ENCODE peak calls at places on chromosomes 12 and 14, in four cellular contexts. E, T, B and Q are unnamed samples.

GRCh38 chr12:92675092-92675865 is 27.5 kb upstream of the PLEKHG7 start:
- ATAC-seq in B (no peak), E (no peak), T (no peak), Q (no peak)

GRCh38 chr14:35420036-35420811 is 15.7 kb upstream of the NFKBIA start:
- ATAC-seq in E (no peak), T (no peak), B (no peak), Q (no peak)

GRCh38 chr12:93880853-93881522 is 203.8 kb downstream of the CRADD start:
- ATAC-seq in B (no peak), T (no peak), E (no peak), Q (no peak)

GRCh38 chr12:114683709-114684097 is 272 bp downstream of the TBX3 start:
- ATAC-seq in T (no peak), B (peak; percentile 4), E (no peak), Q (peak; percentile 0)

GRCh38 chr14:95058491-95058890 is 98.8 kb downstream of the DICER1 start:
- ATAC-seq in E (no peak), T (peak; percentile 29), B (no peak), Q (no peak)

GRCh38 chr14:40630471-40630870 is 976.2 kb upstream of the LRFN5 start:
- ATAC-seq in T (no peak), B (no peak), E (no peak), Q (no peak)

GRCh38 chr12:94792690-94793089 is 142.3 kb upstream of the TMCC3 start:
- ATAC-seq in B (peak; percentile 44), T (no peak), E (no peak), Q (no peak)

GRCh38 chr14:60235440-60235839 is 13.6 kb upstream of the PPM1A start:
- ATAC-seq in B (no peak), T (no peak), E (no peak), Q (no peak)

GRCh38 chr14:68369289-68369925 is 423.5 kb downstream of the ZFP36L1 start:
- ATAC-seq in E (no peak), T (no peak), B (no peak), Q (no peak)

GRCh38 chr14:105882626-105883025 is 356.2 kb downstream of the TMEM121 start:
- ATAC-seq in E (no peak), T (no peak), B (no peak), Q (no peak)

GRCh38 chr12:114025935-114026334 is 59.8 kb upstream of the RBM19 start:
- ATAC-seq in E (no peak), B (no peak), T (no peak), Q (no peak)

GRCh38 chr14:58747181-58747580 is 109.4 kb downstream of the DACT1 start:
- ATAC-seq in E (no peak), T (no peak), B (peak; percentile 71), Q (peak; percentile 75)

GRCh38 chr12:93363854-93364297 is 13.8 kb upstream of the NUDT4 start:
- ATAC-seq in T (no peak), E (no peak), B (no peak), Q (no peak)

GRCh38 chr14:91332448-91333059 is 85.1 kb downstream of the CCDC88C start:
- ATAC-seq in B (peak; percentile 71), E (no peak), T (peak; percentile 79), Q (peak; percentile 26)

GRCh38 chr12:89389755-89390661 is 37.7 kb upstream of the DUSP6 start:
- ATAC-seq in B (peak; percentile 84), T (peak; percentile 77), E (no peak), Q (peak; percentile 65)

GRCh38 chr14:68374682-68375081 is 418.2 kb downstream of the ZFP36L1 start:
- ATAC-seq in B (peak; percentile 64), T (no peak), E (no peak), Q (peak; percentile 20)

GRCh38 chr14:57831981-57832380 is 33.9 kb downstream of the SLC35F4 start:
- ATAC-seq in T (no peak), E (peak; percentile 95), B (no peak), Q (no peak)

GRCh38 chr14:104238424-104239184 is 100.2 kb downstream of the KIF26A start:
- ATAC-seq in B (no peak), T (no peak), E (no peak), Q (no peak)

GRCh38 chr14:95831041-95831440 is 45.6 kb upstream of the TUNAR start:
- ATAC-seq in B (no peak), T (no peak), E (no peak), Q (no peak)

GRCh38 chr12:62403031-62403430 is 63.6 kb upstream of the MON2 start:
- ATAC-seq in E (no peak), T (no peak), B (no peak), Q (no peak)

GRCh38 chr12:3913278-3913677 is 40.1 kb upstream of the PARP11 start:
- ATAC-seq in B (no peak), E (peak; percentile 61), T (no peak), Q (no peak)

GRCh38 chr14:37594916-37595808 is at the start of the genes FOXA1 and TTC6:
- ATAC-seq in E (peak; percentile 1), B (peak; percentile 36), T (peak; percentile 72), Q (peak; percentile 61)

GRCh38 chr12:11731042-11731357 is 81.5 kb downstream of the ETV6 start:
- ATAC-seq in E (no peak), B (no peak), T (no peak), Q (no peak)

GRCh38 chr12:116074686-116075085 is 202.8 kb downstream of the MED13L start:
- ATAC-seq in B (no peak), E (no peak), T (no peak), Q (no peak)

GRCh38 chr14:55121146-55121545 is 7.9 kb upstream of the LGALS3 start:
- ATAC-seq in B (no peak), E (no peak), T (no peak), Q (no peak)

GRCh38 chr14:55121628-55122440 is 7.2 kb upstream of the LGALS3 start:
- ATAC-seq in B (no peak), E (no peak), T (peak; percentile 75), Q (no peak)

GRCh38 chr14:55122441-55122986 is 6.5 kb upstream of the LGALS3 start:
- ATAC-seq in E (no peak), B (peak; percentile 80), T (peak; percentile 87), Q (no peak)

GRCh38 chr14:55118761-55119160 is 10.3 kb upstream of the LGALS3 start:
- ATAC-seq in E (no peak), B (no peak), T (no peak), Q (no peak)

DNA sequence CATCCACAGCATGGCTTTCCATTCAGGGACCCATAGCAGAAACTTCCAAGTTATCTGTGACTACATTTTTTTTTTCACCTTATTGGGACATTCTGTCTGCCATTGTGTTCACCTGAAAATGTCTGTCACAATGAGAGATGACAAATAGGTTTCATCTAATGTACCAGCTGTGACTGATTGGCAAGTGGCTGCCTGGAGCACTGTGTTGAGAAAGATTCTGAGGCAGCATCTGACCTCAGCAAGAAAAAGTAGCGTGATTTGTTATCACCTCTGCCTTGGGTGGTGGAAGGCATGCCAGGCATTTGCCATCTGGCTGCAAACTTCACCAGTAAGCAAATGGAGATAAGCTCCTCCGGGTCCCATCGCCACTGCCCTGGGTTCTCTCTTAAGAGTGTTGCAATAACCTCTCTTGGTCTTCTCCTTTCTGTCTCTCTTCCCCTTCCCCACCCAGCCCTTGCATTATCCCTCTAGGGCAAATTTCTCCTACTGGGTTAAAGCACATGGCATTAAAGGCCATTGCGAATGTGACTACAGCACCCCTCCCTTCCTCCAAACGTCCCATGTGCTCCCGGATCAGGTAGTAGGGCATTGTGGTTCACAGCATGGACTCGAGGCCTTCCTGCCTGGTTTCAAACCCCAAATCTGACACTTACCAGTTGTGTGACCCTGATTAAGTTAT is 8.4 kb upstream of the LGALS3 start:
- ATAC-seq in E (peak; percentile 28), T (no peak), B (no peak), Q (no peak)
- H3K4me1 ChIP-seq in E (no peaks in the 10 kb centered on the region), T (peaks cover 67% of the 10 kb centered on the region), B (peaks cover 27% of the 10 kb centered on the region), Q (no peaks in the 10 kb centered on the region)

GRCh38 chr14:100082723-100083122 is 17.5 kb downstream of the EVL start:
- ATAC-seq in T (no peak), B (no peak), E (no peak), Q (no peak)
- H3K4me1 ChIP-seq in T (no peaks in the 10 kb centered on the region), B (no peaks in the 10 kb centered on the region), E (peaks cover 4% of the 10 kb centered on the region), Q (no peaks in the 10 kb centered on the region)

GRCh38 chr14:34081126-34081575 is 130.3 kb upstream of the EGLN3 start:
- ATAC-seq in E (no peak), B (peak; percentile 49), T (peak; percentile 17), Q (no peak)
- H3K4me1 ChIP-seq in E (no peaks in the 10 kb centered on the region), B (peaks cover 9% of the 10 kb centered on the region), T (peaks cover 19% of the 10 kb centered on the region), Q (no peaks in the 10 kb centered on the region)

DNA sequence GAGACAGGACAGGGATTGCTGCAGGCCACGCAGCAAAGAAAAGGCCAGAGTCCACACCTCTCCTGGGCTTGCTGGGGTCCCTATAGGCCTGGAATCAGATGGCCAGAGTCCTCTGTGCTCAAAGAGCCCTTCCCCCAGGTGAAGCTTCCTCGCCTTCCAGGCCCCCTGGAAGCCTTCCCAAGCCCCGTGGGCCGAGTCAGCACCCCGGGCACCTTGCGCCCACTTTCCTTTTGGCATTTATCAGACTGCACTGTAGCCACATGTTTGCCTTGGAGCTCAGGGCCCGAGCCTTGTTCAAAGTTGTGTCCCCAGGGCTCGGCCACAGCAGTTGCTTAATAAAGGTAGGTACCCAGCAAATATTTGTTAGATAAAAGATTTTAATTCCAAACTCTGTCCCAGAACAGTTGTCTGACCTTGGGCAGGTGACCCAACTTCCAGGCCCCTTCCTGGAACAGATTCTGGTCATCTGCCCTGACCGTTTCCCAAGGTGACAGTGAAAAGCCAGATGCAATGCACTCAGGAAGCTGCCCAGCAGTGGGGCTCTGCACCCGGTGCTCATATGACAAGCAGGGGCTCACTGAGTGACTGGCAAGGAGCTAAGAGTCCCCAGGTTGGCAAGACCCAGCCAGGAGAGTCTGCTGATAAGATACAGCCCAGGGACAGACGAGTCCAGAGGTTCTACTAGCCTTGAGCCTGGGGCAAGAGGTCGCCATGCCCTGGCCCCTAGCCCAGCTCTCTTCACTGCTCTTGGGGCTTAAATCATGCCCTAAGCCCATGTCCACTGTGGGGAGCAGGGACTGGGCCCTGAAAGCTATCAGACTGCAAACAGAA is 81.2 kb downstream of the PITPNM2 start:
- ATAC-seq in T (peak; percentile 87), E (no peak), B (peak; percentile 39), Q (no peak)
- H3K4me1 ChIP-seq in T (peaks cover 61% of the 10 kb centered on the region), E (no peaks in the 10 kb centered on the region), B (peaks cover 12% of the 10 kb centered on the region), Q (peaks cover 31% of the 10 kb centered on the region)

DNA sequence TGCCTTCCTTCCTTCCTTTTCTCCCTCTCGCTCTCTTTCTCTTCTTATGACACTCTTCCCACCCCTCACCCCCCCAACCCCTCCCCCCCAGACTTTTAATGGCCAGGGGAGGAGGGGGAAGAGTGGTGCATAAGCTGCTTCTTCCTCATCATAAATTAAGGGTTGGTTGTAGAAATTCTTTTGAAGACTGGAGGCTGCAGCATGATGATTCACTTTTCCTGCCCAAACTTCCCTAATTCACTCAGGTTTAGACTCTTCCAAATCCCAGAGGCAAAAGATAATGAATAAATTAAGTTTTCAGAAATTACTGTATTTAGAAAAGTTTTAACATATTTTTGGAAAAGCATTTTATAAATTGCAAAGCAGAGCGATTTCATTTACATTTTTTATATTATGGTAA is 58.2 kb downstream of the GRIP1 start:
- ATAC-seq in E (no peak), B (no peak), T (no peak), Q (no peak)
- H3K4me1 ChIP-seq in E (peaks cover 16% of the 10 kb centered on the region), B (no peaks in the 10 kb centered on the region), T (no peaks in the 10 kb centered on the region), Q (no peaks in the 10 kb centered on the region)